ENCODE peak calls at places on chromosomes 1 and 21, in nine cellular contexts. O is Peyer's patch; I is spleen; T is neural progenitor cell; U is CD8-positive, alpha-beta memory T cell; P is small intestine; R is neuronal stem cell; A is breast epithelium; X is colonic mucosa. V is an unnamed sample.

GRCh38 chr1:179814513-179814838 is 63.1 kb downstream of the TOR1AIP2 start:
- DNase-seq in O (no peak), I (peak), T (no peak), U (no peak), P (no peak), R (no peak), A (no peak), X (no peak), V (peak)

GRCh38 chr1:18546026-18546425 is 65.3 kb downstream of the KLHDC7A start:
- DNase-seq in O (peak), I (no peak), T (no peak), U (no peak), P (peak), R (no peak), A (no peak), X (peak), V (no peak)

GRCh38 chr1:2459757-2460156 is 16.3 kb upstream of the PLCH2 start:
- DNase-seq in O (no peak), I (no peak), T (peak), U (no peak), P (no peak), R (no peak), A (no peak), X (no peak), V (peak)

GRCh38 chr1:91608876-91609275 is 108.2 kb downstream of the CDC7 start:
- DNase-seq in O (no peak), I (no peak), T (no peak), U (no peak), P (no peak), R (no peak), A (no peak), X (no peak), V (no peak)

GRCh38 chr1:226717256-226717909 is 21.7 kb downstream of the ITPKB start:
- DNase-seq in O (no peak), I (no peak), T (no peak), U (no peak), P (no peak), R (no peak), A (no peak), X (no peak), V (no peak)

GRCh38 chr1:95352767-95353166 is 118.8 kb downstream of the RWDD3 start:
- DNase-seq in O (no peak), I (no peak), T (no peak), U (no peak), P (peak), R (no peak), A (peak), X (no peak), V (no peak)

GRCh38 chr1:65020774-65021173 is 54.4 kb upstream of the JAK1 start:
- DNase-seq in O (no peak), I (no peak), T (peak), U (no peak), P (no peak), R (no peak), A (no peak), X (no peak), V (no peak)

GRCh38 chr21:34701726-34702125 is 32.9 kb downstream of the CLIC6 start:
- DNase-seq in O (no peak), I (no peak), T (no peak), U (no peak), P (no peak), R (no peak), A (no peak), X (no peak), V (no peak)

GRCh38 chr1:117629625-117630422 is 24.0 kb downstream of the TENT5C start:
- DNase-seq in O (no peak), I (peak), T (no peak), U (no peak), P (no peak), R (no peak), A (no peak), X (no peak), V (no peak)
- H3K27ac ChIP-seq in O (no peak), I (no peak), T (no peak), U (no peak), P (no peak), R (no peak), A (no peak), X (no peak), V (no peak)

GRCh38 chr1:202860744-202861419 is 28.1 kb downstream of the RABIF start:
- DNase-seq in O (peak), I (peak), T (peak), U (no peak), P (peak), R (peak), A (peak), X (peak), V (no peak)
- H3K27ac ChIP-seq in O (peak), I (peak), T (peak), U (no peak), P (peak), R (peak), A (peak), X (peak), V (no peak)

GRCh38 chr1:35555601-35556477 is 1.4 kb downstream of the KIAA0319L start:
- DNase-seq in O (no peak), I (no peak), T (no peak), U (no peak), P (peak), R (no peak), A (no peak), X (no peak), V (no peak)
- H3K27ac ChIP-seq in O (peak), I (peak), T (no peak), U (peak), P (no peak), R (no peak), A (no peak), X (peak), V (peak)

GRCh38 chr1:12096615-12097014 is 33.5 kb downstream of the TNFRSF8 start:
- DNase-seq in O (no peak), I (peak), T (no peak), U (no peak), P (no peak), R (no peak), A (no peak), X (no peak), V (no peak)
- H3K27ac ChIP-seq in O (no peak), I (no peak), T (no peak), U (no peak), P (no peak), R (no peak), A (no peak), X (no peak), V (no peak)

DNA sequence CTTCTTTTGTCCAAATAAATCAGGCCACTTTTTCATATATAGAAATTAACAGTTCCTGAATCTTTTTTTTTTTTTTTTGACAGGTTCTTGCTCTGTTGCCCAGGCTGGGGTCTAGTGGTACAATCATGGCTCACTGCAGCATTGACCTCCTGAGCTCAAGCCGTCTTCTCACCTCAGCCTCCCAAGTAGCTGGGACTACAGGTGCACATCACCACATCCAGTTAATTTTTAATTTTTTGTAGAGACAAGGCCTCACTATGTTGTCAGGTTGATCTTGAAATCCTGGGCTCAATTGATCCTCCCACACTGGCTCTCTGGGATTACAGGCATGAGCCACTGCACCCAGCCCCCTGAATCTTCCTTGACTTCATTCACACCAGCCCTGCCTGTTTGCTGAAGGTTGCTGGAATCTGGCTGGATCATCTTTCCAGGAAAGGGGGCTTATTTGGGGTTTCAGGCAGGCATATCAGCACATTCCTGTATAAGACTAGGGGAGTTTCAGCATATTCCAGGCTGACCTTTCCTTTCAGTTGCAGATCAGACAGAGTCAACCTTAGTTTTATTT is 78.2 kb upstream of the ARHGAP29 start:
- DNase-seq in O (no peak), I (no peak), T (no peak), U (no peak), P (no peak), R (no peak), A (no peak), X (no peak), V (no peak)
- H3K27ac ChIP-seq in O (no peak), I (peak), T (no peak), U (no peak), P (no peak), R (no peak), A (no peak), X (no peak), V (no peak)

DNA sequence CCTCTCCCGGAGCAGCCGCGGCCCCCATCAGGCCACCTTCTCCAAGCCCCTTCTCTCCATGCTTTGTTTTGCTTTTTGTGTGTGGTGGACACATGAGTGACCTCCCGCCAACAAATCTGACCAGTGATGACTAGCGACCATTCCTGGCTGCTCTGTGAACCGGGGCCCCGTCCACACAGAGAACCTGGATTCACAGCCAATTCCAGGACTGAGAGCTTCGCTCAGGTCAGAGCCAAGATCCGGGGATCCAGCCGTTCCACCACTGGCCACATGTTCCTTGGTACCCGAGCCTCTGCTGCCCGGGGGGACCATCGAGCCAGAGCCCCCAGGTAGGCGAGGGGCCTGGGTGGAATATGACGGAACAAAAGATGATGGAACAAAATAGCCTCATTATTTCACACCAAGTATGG is 46.7 kb upstream of the COL18A1 start:
- DNase-seq in O (no peak), I (no peak), T (no peak), U (no peak), P (no peak), R (no peak), A (no peak), X (no peak), V (no peak)
- H3K27ac ChIP-seq in O (no peak), I (peak), T (no peak), U (no peak), P (no peak), R (no peak), A (peak), X (no peak), V (no peak)

GRCh38 chr1:30742300-30742962 is 15.1 kb downstream of the LAPTM5 start:
- DNase-seq in O (no peak), I (peak), T (no peak), U (no peak), P (no peak), R (no peak), A (no peak), X (no peak), V (no peak)

GRCh38 chr1:30740952-30741894 is 16.4 kb downstream of the LAPTM5 start:
- DNase-seq in O (no peak), I (peak), T (no peak), U (no peak), P (no peak), R (no peak), A (no peak), X (no peak), V (no peak)

GRCh38 chr1:30739601-30740000 is 16.2 kb upstream of the MATN1 start:
- DNase-seq in O (no peak), I (no peak), T (no peak), U (no peak), P (no peak), R (no peak), A (no peak), X (no peak), V (no peak)

GRCh38 chr1:30738670-30739559 is 15.5 kb upstream of the MATN1 start:
- DNase-seq in O (no peak), I (no peak), T (no peak), U (no peak), P (no peak), R (no peak), A (no peak), X (no peak), V (no peak)

DNA sequence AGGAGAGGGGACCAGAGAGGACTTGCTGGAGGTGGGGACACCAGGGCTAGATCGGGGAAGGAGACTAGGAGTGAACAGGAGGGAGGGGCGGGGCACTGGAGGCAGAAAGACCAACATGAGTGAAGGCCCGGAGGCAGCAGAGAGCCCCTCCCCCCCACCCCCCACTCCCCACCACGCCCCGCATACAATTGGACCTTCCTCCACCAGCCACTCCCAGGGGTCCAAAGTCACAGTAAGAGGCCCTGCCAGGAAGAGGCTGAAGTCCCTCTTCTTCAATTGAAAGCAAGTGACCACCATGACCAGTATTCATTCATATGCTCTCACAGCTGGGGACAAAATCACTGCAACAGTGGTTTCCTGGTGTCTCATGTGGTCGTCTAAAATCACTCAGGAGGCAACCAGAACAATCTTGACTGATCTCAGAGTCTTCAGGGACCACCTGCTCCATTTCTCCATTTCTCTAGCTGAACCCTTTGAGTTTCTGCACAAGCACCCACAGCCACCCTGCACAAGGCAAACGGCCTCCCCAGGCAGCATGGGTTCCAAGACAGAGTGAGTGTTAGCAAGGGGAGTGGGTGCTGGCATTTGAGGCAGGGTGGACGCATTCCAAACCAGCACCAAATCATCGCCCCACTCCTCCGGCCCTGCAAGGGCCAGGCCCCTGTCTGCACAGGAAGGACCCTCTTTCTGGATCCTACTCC is 17.0 kb upstream of the MATN1 start:
- DNase-seq in O (no peak), I (no peak), T (no peak), U (no peak), P (peak), R (no peak), A (no peak), X (no peak), V (no peak)
- H3K27ac ChIP-seq in O (peak), I (peak), T (no peak), U (peak), P (peak), R (no peak), A (no peak), X (no peak), V (no peak)

V was measured in caudate nucleus.